ENCODE peak calls at places on chromosomes 13 and 19, in ten cellular contexts. I, J, H, P, A, V, L, K, Z and N are unnamed samples.

GRCh38 chr19:3618144-3618810 is 8.3 kb downstream of the CACTIN start:
- DNase-seq in I (peak), J (peak), H (peak), P (peak), A (peak), V (no peak), L (peak), K (peak), Z (peak), N (peak)

GRCh38 chr19:38231918-38232317 is 7.9 kb upstream of the DPF1 start:
- DNase-seq in I (no peak), J (no peak), H (no peak), P (no peak), A (no peak), V (no peak), L (no peak), K (no peak), Z (no peak), N (no peak)

GRCh38 chr19:18700501-18701249 is 17.2 kb downstream of the CRTC1 start:
- DNase-seq in I (peak), J (peak), H (peak), P (peak), A (peak), V (no peak), L (peak), K (peak), Z (peak), N (peak)

GRCh38 chr19:12778020-12778904 is 2.9 kb upstream of the HOOK2 start:
- DNase-seq in I (peak), J (peak), H (peak), P (peak), A (peak), V (no peak), L (peak), K (peak), Z (peak), N (no peak)

GRCh38 chr19:961866-962620 is 22.1 kb upstream of the WDR18 start:
- DNase-seq in I (no peak), J (no peak), H (no peak), P (peak), A (peak), V (no peak), L (no peak), K (no peak), Z (no peak), N (no peak)

GRCh38 chr19:54309811-54310210 is 3.2 kb downstream of the LILRA5 start:
- DNase-seq in I (no peak), J (no peak), H (no peak), P (no peak), A (no peak), V (no peak), L (no peak), K (no peak), Z (no peak), N (no peak)

GRCh38 chr19:3178377-3178972 is at the start of gene S1PR4:
- DNase-seq in I (no peak), J (no peak), H (no peak), P (no peak), A (no peak), V (no peak), L (peak), K (no peak), Z (no peak), N (no peak)

GRCh38 chr13:57629821-57630235 is 1.7 kb upstream of the PCDH17 start:
- DNase-seq in I (peak), J (peak), H (peak), P (peak), A (peak), V (no peak), L (no peak), K (peak), Z (peak), N (peak)

GRCh38 chr19:51020988-51021651 is 1.6 kb upstream of the KLK10 start:
- DNase-seq in I (peak), J (no peak), H (no peak), P (peak), A (peak), V (no peak), L (peak), K (no peak), Z (peak), N (no peak)

GRCh38 chr19:44943801-44944249 is 1.8 kb downstream of the APOC4 start:
- DNase-seq in I (peak), J (no peak), H (peak), P (peak), A (peak), V (no peak), L (peak), K (peak), Z (no peak), N (no peak)
- TF ChIP-seq CTCF in I (no peak), J (no peak), H (no peak), P (no peak), A (no peak), V (no peak), L (peak), K (no peak), Z (no peak), N (no peak)

GRCh38 chr13:71290963-71291937 is 575.8 kb downstream of the DACH1 start:
- DNase-seq in I (peak), J (no peak), H (no peak), P (peak), A (peak), V (no peak), L (peak), K (peak), Z (no peak), N (no peak)

DNA sequence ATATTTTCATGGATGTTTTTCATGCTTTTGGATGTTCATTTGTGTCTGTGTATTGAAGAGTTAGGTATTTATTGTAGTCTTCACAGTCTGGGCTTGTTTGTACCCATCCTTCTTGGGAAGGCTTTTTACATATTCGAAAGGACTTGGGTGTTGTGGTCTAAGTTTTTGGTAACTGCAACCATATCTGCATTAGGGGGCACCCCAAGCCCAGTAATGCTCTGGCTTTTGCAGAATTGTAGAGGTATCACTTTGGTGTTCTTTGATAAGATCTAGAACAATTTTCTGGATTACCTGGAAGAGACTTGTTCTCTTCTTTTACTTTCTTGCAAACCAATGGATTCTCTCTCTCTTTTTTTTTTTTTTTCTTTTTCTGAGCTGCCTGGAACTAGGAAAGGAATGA is 581.3 kb downstream of the DACH1 start:
- DNase-seq in I (peak), J (no peak), H (no peak), P (no peak), A (peak), V (no peak), L (peak), K (no peak), Z (no peak), N (no peak)
- TF ChIP-seq CTCF in I (no peak), J (no peak), H (peak), P (no peak), A (no peak), V (no peak), L (peak), K (peak), Z (no peak), N (peak)

GRCh38 chr19:47740866-47741519 is 4.4 kb upstream of the NOP53 start:
- DNase-seq in I (no peak), J (no peak), H (no peak), P (no peak), A (no peak), V (no peak), L (no peak), K (no peak), Z (no peak), N (no peak)

GRCh38 chr19:47742636-47743035 is 2.7 kb upstream of the NOP53 start:
- DNase-seq in I (no peak), J (no peak), H (no peak), P (no peak), A (no peak), V (no peak), L (no peak), K (no peak), Z (no peak), N (no peak)

GRCh38 chr19:47741544-47742125 is 3.7 kb upstream of the NOP53 start:
- DNase-seq in I (no peak), J (no peak), H (no peak), P (no peak), A (no peak), V (no peak), L (no peak), K (no peak), Z (no peak), N (no peak)

GRCh38 chr19:47749326-47749725 is 4.0 kb downstream of the NOP53 start:
- DNase-seq in I (no peak), J (no peak), H (no peak), P (no peak), A (no peak), V (no peak), L (peak), K (no peak), Z (no peak), N (no peak)

DNA sequence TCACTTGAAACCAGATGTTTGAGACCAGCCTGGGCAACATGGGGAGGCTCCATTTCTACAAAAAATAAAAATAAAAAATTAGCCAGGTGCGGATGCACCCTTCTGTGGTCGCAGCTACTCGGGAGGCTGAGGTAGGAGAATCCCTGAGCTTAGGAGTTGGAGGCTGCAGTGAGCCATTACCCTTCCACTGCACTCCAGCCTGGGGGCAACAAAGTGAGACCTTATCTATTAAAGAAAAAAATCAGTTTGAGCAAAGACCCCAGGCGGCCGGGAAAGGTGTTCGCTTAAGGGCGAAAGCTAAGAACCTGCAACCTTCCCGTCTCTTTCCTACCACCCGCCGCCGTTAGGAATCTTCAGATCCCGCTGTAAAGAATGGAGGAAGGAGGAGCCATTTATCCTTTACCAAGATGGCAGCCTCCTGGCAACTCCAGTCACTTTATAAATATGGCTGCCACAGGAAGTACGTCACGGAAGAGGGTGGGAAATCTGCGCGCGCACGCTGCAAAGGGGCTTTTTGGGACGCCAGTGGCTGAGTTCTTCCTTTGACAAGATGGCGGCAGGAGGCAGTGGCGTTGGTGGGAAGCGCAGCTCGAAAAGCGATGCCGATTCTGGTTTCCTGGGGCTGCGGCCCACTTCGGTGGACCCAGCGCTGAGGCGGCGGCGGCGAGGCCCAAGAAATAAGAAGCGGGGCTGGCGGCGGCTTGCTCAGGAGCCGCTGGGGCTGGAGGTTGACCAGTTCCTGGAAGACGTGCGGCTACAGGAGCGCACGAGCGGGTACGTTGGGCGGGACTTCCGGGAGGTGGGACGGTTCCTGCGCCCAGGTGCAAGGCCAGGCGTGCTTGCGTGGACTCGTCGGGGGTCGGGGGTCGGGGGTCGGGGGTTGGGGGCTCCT is at the start of gene NOP53:
- DNase-seq in I (peak), J (peak), H (peak), P (peak), A (peak), V (peak), L (peak), K (peak), Z (peak), N (peak)
- TF ChIP-seq CTCF in I (no peak), J (no peak), H (peak), P (no peak), A (no peak), V (peak), L (no peak), K (no peak), Z (no peak), N (no peak)

DNA sequence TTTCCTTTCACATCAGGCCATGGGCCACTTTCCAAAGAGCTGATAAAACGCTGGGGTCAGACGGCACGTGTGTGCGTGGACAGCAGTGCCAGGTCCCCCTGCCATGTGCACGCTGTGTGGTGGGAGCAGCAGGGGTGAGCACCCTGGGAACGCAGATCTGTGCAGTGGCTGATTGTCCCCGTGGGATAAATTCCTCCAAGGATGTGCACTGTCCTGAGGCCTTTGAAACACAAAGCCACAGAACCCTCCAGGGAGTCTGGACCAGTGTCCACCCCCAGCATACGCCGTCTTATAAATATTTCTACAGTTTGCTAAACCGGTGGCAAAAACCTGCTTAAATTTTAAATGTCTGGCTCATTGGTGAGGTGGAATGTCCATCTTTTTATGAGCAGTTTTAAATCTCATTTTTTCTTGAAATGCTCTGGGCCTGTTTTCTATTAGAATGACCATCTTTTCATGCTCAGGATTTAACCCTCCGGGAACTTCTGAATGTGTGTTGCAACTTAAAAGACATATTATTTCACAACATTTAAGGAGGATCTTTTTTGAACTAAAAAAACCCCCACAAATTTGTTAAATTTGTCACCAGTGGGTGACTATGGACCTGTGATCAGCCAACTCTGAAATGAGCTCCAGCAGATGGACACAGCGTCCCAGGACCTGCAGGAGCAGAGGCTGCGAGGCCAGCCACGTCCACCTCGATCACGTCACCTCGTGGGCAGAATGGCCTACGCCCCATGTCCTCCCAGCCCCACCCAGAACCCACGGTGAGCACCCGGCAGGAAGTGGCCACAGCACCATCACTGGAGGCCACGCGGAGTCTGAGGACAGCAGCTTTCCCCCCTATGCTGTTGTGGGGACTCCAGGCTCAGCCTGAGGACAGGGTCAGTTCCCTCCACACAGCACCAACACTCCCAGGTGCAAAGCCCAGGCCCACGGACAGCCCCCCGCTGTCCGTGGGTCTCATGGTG is 68.6 kb downstream of the RASA3 start:
- DNase-seq in I (peak), J (no peak), H (peak), P (peak), A (no peak), V (no peak), L (peak), K (peak), Z (no peak), N (no peak)
- TF ChIP-seq CTCF in I (no peak), J (no peak), H (no peak), P (no peak), A (no peak), V (no peak), L (no peak), K (no peak), Z (no peak), N (no peak)

GRCh38 chr13:99265823-99266426 is 7.7 kb upstream of the GPR18 start:
- DNase-seq in I (no peak), J (no peak), H (no peak), P (peak), A (peak), V (peak), L (peak), K (no peak), Z (peak), N (no peak)
- TF ChIP-seq CTCF in I (peak), J (peak), H (peak), P (peak), A (no peak), V (peak), L (peak), K (peak), Z (peak), N (peak)